ENCODE peak calls at places on chromosomes 4 and X, in five cellular contexts. W, T, B, H and C are unnamed samples.

GRCh38 chr4:1901127-1901526 is 29.9 kb downstream of the NSD2 start:
- DNase-seq in W (no peak), T (no peak), B (no peak), H (no peak), C (no peak)

GRCh38 chr4:14110407-14110806 is 482.9 kb upstream of the BOD1L1 start:
- DNase-seq in W (no peak), T (no peak), B (no peak), H (no peak), C (no peak)

GRCh38 chr4:10417720-10418119 is 39.5 kb downstream of the ZNF518B start:
- DNase-seq in W (no peak), T (no peak), B (no peak), H (no peak), C (no peak)

GRCh38 chr4:52263612-52264011 is 212.5 kb downstream of the SPATA18 start:
- DNase-seq in W (no peak), T (no peak), B (no peak), H (no peak), C (no peak)

GRCh38 chrX:7062276-7062675 is 85.2 kb upstream of the STS start:
- DNase-seq in W (peak; percentile 4), T (no peak), B (no peak), H (no peak), C (no peak)

GRCh38 chrX:5708209-5708608 is 520.5 kb downstream of the NLGN4X start:
- DNase-seq in W (no peak), T (no peak), B (no peak), H (no peak), C (no peak)

GRCh38 chr4:185657699-185658098 is 122.4 kb upstream of the PDLIM3 start:
- DNase-seq in W (no peak), T (no peak), B (no peak), H (no peak), C (no peak)

GRCh38 chrX:10634681-10635161 is 14.3 kb upstream of the MID1 start:
- DNase-seq in W (no peak), T (no peak), B (no peak), H (peak; percentile 81), C (no peak)

GRCh38 chr4:38957239-38957815 is 74.9 kb downstream of the TMEM156 start:
- DNase-seq in W (no peak), T (no peak), B (no peak), H (no peak), C (no peak)

GRCh38 chr4:2266181-2266580 is 4.3 kb upstream of the MXD4 start:
- DNase-seq in W (no peak), T (no peak), B (no peak), H (no peak), C (no peak)

GRCh38 chr4:168848112-168848511 is 161.9 kb downstream of the CBR4 start:
- DNase-seq in W (no peak), T (peak; percentile 3), B (no peak), H (no peak), C (no peak)

GRCh38 chrX:77788050-77788449 is 2.0 kb upstream of the ATRX start:
- DNase-seq in W (peak; percentile 40), T (peak; percentile 86), B (no peak), H (peak; percentile 26), C (no peak)

GRCh38 chrX:136157187-136157586 is 9.9 kb downstream of the FHL1 start:
- DNase-seq in W (no peak), T (no peak), B (no peak), H (no peak), C (no peak)

GRCh38 chr4:138300616-138301015 is 58.5 kb upstream of the SLC7A11 start:
- DNase-seq in W (no peak), T (no peak), B (no peak), H (no peak), C (no peak)

GRCh38 chr4:35709080-35709479 is 535.2 kb downstream of the ARAP2 start:
- DNase-seq in W (no peak), T (no peak), B (no peak), H (no peak), C (no peak)

GRCh38 chrX:120365968-120366367 is 4.1 kb downstream of the ATP1B4 start:
- DNase-seq in W (no peak), T (no peak), B (no peak), H (no peak), C (no peak)

GRCh38 chr4:1767058-1767769 is 25.9 kb upstream of the FGFR3 start:
- DNase-seq in W (peak; percentile 56), T (no peak), B (no peak), H (no peak), C (no peak)

GRCh38 chr4:157204634-157205244 is 15.8 kb upstream of the GRIA2 start:
- DNase-seq in W (peak; percentile 63), T (peak; percentile 24), B (no peak), H (peak; percentile 13), C (peak; percentile 82)

GRCh38 chr4:70559216-70559830 is 32.7 kb upstream of the AMBN start:
- DNase-seq in W (peak; percentile 62), T (peak; percentile 67), B (no peak), H (peak; percentile 35), C (peak; percentile 53)

GRCh38 chr4:137509855-137510282 is 22.4 kb downstream of the PCDH18 start:
- DNase-seq in W (no peak), T (no peak), B (no peak), H (peak; percentile 24), C (no peak)

GRCh38 chrX:104697264-104697663 is 131.3 kb downstream of the IL1RAPL2 start:
- DNase-seq in W (no peak), T (no peak), B (no peak), H (no peak), C (no peak)

GRCh38 chrX:16586371-16587112 is 63.4 kb upstream of the S100G start:
- DNase-seq in W (peak; percentile 15), T (no peak), B (no peak), H (no peak), C (no peak)

GRCh38 chrX:2614911-2615310 is 76.2 kb upstream of the CD99 start:
- DNase-seq in W (peak; percentile 43), T (no peak), B (no peak), H (no peak), C (no peak)

GRCh38 chrX:150200820-150201287 is 162.3 kb upstream of the MAMLD1 start:
- DNase-seq in W (peak; percentile 44), T (peak; percentile 54), B (peak; percentile 54), H (peak; percentile 80), C (no peak)

GRCh38 chrX:27600686-27601085 is 10.5 kb downstream of the DCAF8L2 start:
- DNase-seq in W (no peak), T (no peak), B (no peak), H (no peak), C (no peak)

GRCh38 chr4:121011138-121011537 is 61.2 kb downstream of the NDNF start:
- DNase-seq in W (no peak), T (no peak), B (no peak), H (no peak), C (peak; percentile 13)

GRCh38 chr4:121016630-121017029 is 55.7 kb downstream of the NDNF start:
- DNase-seq in W (no peak), T (peak; percentile 2), B (no peak), H (no peak), C (no peak)

GRCh38 chr4:121009578-121010338 is 62.6 kb downstream of the NDNF start:
- DNase-seq in W (no peak), T (no peak), B (no peak), H (no peak), C (no peak)

GRCh38 chr4:121011780-121012340 is 60.5 kb downstream of the NDNF start:
- DNase-seq in W (no peak), T (no peak), B (no peak), H (no peak), C (no peak)
- TF ChIP-seq SRF in W (no peak), T (no peak), B (no peak), H (no peak), C (no peak)

GRCh38 chr4:158915683-158916241 is 146.9 kb downstream of the FNIP2 start:
- DNase-seq in W (no peak), T (no peak), B (no peak), H (no peak), C (no peak)

GRCh38 chr4:158914178-158914577 is 145.4 kb downstream of the FNIP2 start:
- DNase-seq in W (no peak), T (no peak), B (no peak), H (no peak), C (no peak)

GRCh38 chr4:158912390-158913175 is 143.8 kb downstream of the FNIP2 start:
- DNase-seq in W (no peak), T (no peak), B (no peak), H (no peak), C (no peak)

GRCh38 chr4:158913766-158914165 is 144.9 kb downstream of the FNIP2 start:
- DNase-seq in W (no peak), T (no peak), B (no peak), H (no peak), C (no peak)
- TF ChIP-seq SRF in W (no peak), T (no peak), B (no peak), H (no peak), C (no peak)

GRCh38 chrX:40146471-40147398 is 49.0 kb upstream of the BCOR start:
- DNase-seq in W (no peak), T (no peak), B (no peak), H (no peak), C (no peak)
- TF ChIP-seq SRF in W (no peak), T (no peak), B (no peak), H (no peak), C (no peak)

GRCh38 chr4:177484613-177485021 is 42.4 kb upstream of the AGA start:
- DNase-seq in W (no peak), T (peak; percentile 17), B (no peak), H (peak; percentile 23), C (no peak)
- TF ChIP-seq SRF in W (no peak), T (no peak), B (no peak), H (no peak), C (no peak)